ENCODE peak calls at places on chromosome 10, in four cellular contexts. Q, N, L and F are unnamed samples.

GRCh38 chr10:73771722-73772279 is 10.0 kb upstream of the CHCHD1 start:
- DNase-seq in Q (peak; percentile 90), N (no peak), L (no peak), F (no peak)

GRCh38 chr10:61284222-61284890 is 168.8 kb downstream of the TMEM26 start:
- DNase-seq in Q (peak; percentile 15), N (no peak), L (peak; percentile 45), F (peak; percentile 20)

GRCh38 chr10:116521424-116522305 is 24.1 kb upstream of the PNLIP start:
- DNase-seq in Q (peak; percentile 43), N (no peak), L (peak; percentile 33), F (peak; percentile 66)

GRCh38 chr10:91787810-91788209 is 10.4 kb upstream of the TNKS2 start:
- DNase-seq in Q (no peak), N (no peak), L (no peak), F (no peak)

GRCh38 chr10:49831352-49832040 is 69.4 kb upstream of the OGDHL start:
- DNase-seq in Q (no peak), N (peak; percentile 57), L (no peak), F (no peak)

GRCh38 chr10:36448760-36449681 is 676.4 kb upstream of the ANKRD30A start:
- DNase-seq in Q (no peak), N (peak; percentile 36), L (no peak), F (no peak)

GRCh38 chr10:62083868-62084267 is 182.4 kb downstream of the ARID5B start:
- DNase-seq in Q (no peak), N (no peak), L (no peak), F (peak; percentile 49)

GRCh38 chr10:130352291-130352645 is 216.1 kb downstream of the GLRX3 start:
- DNase-seq in Q (no peak), N (peak; percentile 15), L (no peak), F (no peak)

GRCh38 chr10:10094700-10095099 is 923.0 kb upstream of the CELF2 start:
- DNase-seq in Q (no peak), N (no peak), L (no peak), F (no peak)

GRCh38 chr10:56633876-56634452 is 272.9 kb upstream of the ZWINT start:
- DNase-seq in Q (no peak), N (no peak), L (no peak), F (no peak)

GRCh38 chr10:69816536-69816935 is 14.8 kb downstream of the COL13A1 start:
- DNase-seq in Q (no peak), N (no peak), L (no peak), F (no peak)

GRCh38 chr10:131148270-131148669 is 163.3 kb downstream of the TCERG1L start:
- DNase-seq in Q (no peak), N (no peak), L (no peak), F (no peak)

GRCh38 chr10:306007-306406 is 170.8 kb downstream of the ZMYND11 start:
- DNase-seq in Q (no peak), N (no peak), L (no peak), F (peak; percentile 59)

GRCh38 chr10:89644691-89644966 is 413 bp downstream of the PANK1 start:
- DNase-seq in Q (peak; percentile 27), N (no peak), L (no peak), F (no peak)

GRCh38 chr10:11318812-11319598 is 292.4 kb downstream of the USP6NL start:
- DNase-seq in Q (no peak), N (no peak), L (no peak), F (no peak)

GRCh38 chr10:130418731-130419130 is 282.5 kb downstream of the GLRX3 start:
- DNase-seq in Q (no peak), N (no peak), L (no peak), F (no peak)

GRCh38 chr10:91944880-91945630 is 21.5 kb downstream of the BTAF1 start:
- DNase-seq in Q (no peak), N (no peak), L (no peak), F (no peak)

GRCh38 chr10:79890469-79890868 is 58.4 kb downstream of the SFTPD start:
- DNase-seq in Q (no peak), N (no peak), L (no peak), F (no peak)

GRCh38 chr10:3668276-3668960 is 116.6 kb downstream of the KLF6 start:
- DNase-seq in Q (no peak), N (peak; percentile 47), L (peak; percentile 46), F (no peak)
- TF ChIP-seq RFX5 in Q (no peak), N (no peak), L (no peak), F (no peak)

GRCh38 chr10:33142290-33142689 is 184.3 kb upstream of the ITGB1 start:
- DNase-seq in Q (no peak), N (no peak), L (no peak), F (no peak)
- TF ChIP-seq MAX in Q (no peak), N (no peak), L (no peak), F (no peak)

GRCh38 chr10:101894266-101894665 is 50.7 kb upstream of the KCNIP2 start:
- DNase-seq in Q (no peak), N (no peak), L (no peak), F (no peak)

GRCh38 chr10:101896466-101896865 is 52.9 kb upstream of the KCNIP2 start:
- DNase-seq in Q (no peak), N (no peak), L (no peak), F (no peak)

GRCh38 chr10:101895781-101896180 is 52.2 kb upstream of the KCNIP2 start:
- DNase-seq in Q (no peak), N (no peak), L (no peak), F (no peak)

GRCh38 chr10:101894742-101895141 is 51.1 kb upstream of the KCNIP2 start:
- DNase-seq in Q (no peak), N (no peak), L (no peak), F (no peak)

DNA sequence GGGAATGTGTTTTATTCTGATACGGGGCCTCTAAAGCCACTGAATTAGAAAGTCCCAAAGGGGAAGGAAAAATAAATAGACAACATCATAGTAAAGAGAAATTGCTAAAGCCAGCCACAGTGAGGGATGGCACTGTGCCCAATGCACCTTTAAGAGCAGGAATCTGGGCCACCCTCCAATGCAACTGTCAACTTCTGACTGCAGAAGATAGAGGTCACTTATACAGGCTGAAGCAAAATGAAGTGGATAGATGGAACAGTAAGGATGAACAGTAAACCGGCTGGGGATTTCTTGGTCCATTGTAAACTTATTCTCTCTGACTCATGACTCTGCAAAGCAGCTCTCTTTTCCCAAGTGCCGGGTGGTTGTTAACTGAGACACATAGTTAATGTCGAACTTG is 54.0 kb upstream of the KCNIP2 start:
- DNase-seq in Q (no peak), N (no peak), L (no peak), F (peak; percentile 8)
- TF ChIP-seq RFX5 in Q (no peak), N (no peak), L (no peak), F (no peak)

GRCh38 chr10:63140077-63140476 is 6.9 kb downstream of the NRBF2 start:
- DNase-seq in Q (no peak), N (no peak), L (no peak), F (no peak)
- TF ChIP-seq MAX in Q (no peak), N (no peak), L (no peak), F (no peak)

DNA sequence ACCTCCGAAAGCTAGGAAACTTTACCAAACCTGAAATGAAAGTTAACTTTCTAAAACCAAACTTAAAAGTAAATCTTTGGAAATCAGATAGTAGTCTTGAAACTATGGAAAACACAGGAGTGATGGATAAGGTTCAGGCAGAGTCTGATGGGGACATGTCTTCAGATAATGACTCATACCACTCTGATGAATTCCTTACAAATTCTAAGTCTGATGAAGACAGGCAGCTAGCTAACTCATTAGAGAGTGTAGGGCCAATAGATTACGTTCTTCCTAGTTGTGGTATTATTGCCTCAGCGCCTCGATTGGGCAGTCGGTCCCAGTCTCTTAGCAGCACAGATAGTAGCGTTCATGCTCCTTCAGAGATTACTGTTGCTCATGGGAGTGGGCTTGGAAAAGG is 45.9 kb downstream of the MCMBP start:
- DNase-seq in Q (no peak), N (no peak), L (no peak), F (no peak)
- TF ChIP-seq RFX5 in Q (no peak), N (no peak), L (no peak), F (no peak)

GRCh38 chr10:21285742-21286311 is 239.7 kb downstream of the SKIDA1 start:
- DNase-seq in Q (no peak), N (no peak), L (no peak), F (no peak)
- TF ChIP-seq MAX in Q (peak; percentile 61), N (no peak), L (no peak), F (no peak)